ENCODE peak calls at places on chromosome 16, in ten cellular contexts. Y, M, E, D, N, Z, F, H, V and R are unnamed samples. For H3K4me1, the result is how much of the 10 kb centered on the place peaks cover.

GRCh38 chr16:64012166-64012565 is 1109.7 kb downstream of the CDH11 start:
- DNase-seq in Y (no peak), M (no peak), E (no peak), D (no peak), N (no peak), Z (no peak), F (no peak), H (no peak), V (no peak), R (no peak)

GRCh38 chr16:22370038-22370541 is 4.3 kb downstream of the CDR2 start:
- DNase-seq in Y (no peak), M (no peak), E (peak), D (no peak), N (no peak), Z (no peak), F (no peak), H (no peak), V (no peak), R (no peak)

GRCh38 chr16:56332464-56333079 is 92.8 kb downstream of the AMFR start:
- DNase-seq in Y (peak), M (peak), E (peak), D (no peak), N (no peak), Z (no peak), F (peak), H (peak), V (peak), R (no peak)

GRCh38 chr16:65547799-65548446 is 426.1 kb upstream of the CDH11 start:
- DNase-seq in Y (no peak), M (no peak), E (peak), D (no peak), N (no peak), Z (no peak), F (peak), H (no peak), V (no peak), R (no peak)

GRCh38 chr16:50210266-50211038 is 55.9 kb upstream of the ADCY7 start:
- DNase-seq in Y (peak), M (peak), E (peak), D (no peak), N (peak), Z (peak), F (peak), H (peak), V (peak), R (peak)

GRCh38 chr16:14608604-14609003 is 21.5 kb downstream of the PARN start:
- DNase-seq in Y (no peak), M (no peak), E (no peak), D (no peak), N (peak), Z (no peak), F (no peak), H (no peak), V (no peak), R (no peak)

GRCh38 chr16:57032931-57033330 is 43.6 kb downstream of the NLRC5 start:
- DNase-seq in Y (no peak), M (no peak), E (no peak), D (no peak), N (no peak), Z (no peak), F (no peak), H (no peak), V (no peak), R (no peak)

GRCh38 chr16:50607970-50608557 is 59.9 kb downstream of the NKD1 start:
- DNase-seq in Y (no peak), M (no peak), E (no peak), D (no peak), N (no peak), Z (no peak), F (no peak), H (no peak), V (no peak), R (no peak)

GRCh38 chr16:51433597-51433996 is 282.5 kb upstream of the SALL1 start:
- DNase-seq in Y (no peak), M (no peak), E (peak), D (no peak), N (no peak), Z (no peak), F (no peak), H (no peak), V (no peak), R (no peak)

GRCh38 chr16:22123146-22123545 is 30.8 kb downstream of the VWA3A start:
- DNase-seq in Y (no peak), M (no peak), E (no peak), D (no peak), N (no peak), Z (no peak), F (peak), H (no peak), V (no peak), R (no peak)

GRCh38 chr16:67388191-67388590 is 5.1 kb downstream of the TPPP3 start:
- DNase-seq in Y (no peak), M (no peak), E (no peak), D (peak), N (no peak), Z (no peak), F (no peak), H (no peak), V (no peak), R (no peak)

GRCh38 chr16:75456971-75457370 is 7.5 kb downstream of the TMEM170A start:
- DNase-seq in Y (no peak), M (no peak), E (no peak), D (no peak), N (no peak), Z (no peak), F (no peak), H (no peak), V (peak), R (no peak)

GRCh38 chr16:58515871-58516767 is 802 bp downstream of the SETD6 start:
- DNase-seq in Y (peak), M (no peak), E (no peak), D (peak), N (no peak), Z (peak), F (peak), H (peak), V (peak), R (no peak)

GRCh38 chr16:84687715-84688114 is 12.1 kb upstream of the USP10 start:
- DNase-seq in Y (no peak), M (no peak), E (peak), D (no peak), N (no peak), Z (no peak), F (no peak), H (no peak), V (no peak), R (no peak)

GRCh38 chr16:67649494-67649931 is 4.6 kb downstream of the CARMIL2 start:
- DNase-seq in Y (no peak), M (no peak), E (no peak), D (peak), N (no peak), Z (no peak), F (peak), H (no peak), V (no peak), R (no peak)

GRCh38 chr16:7344806-7345416 is 12.3 kb downstream of the RBFOX1 start:
- DNase-seq in Y (no peak), M (no peak), E (no peak), D (no peak), N (no peak), Z (no peak), F (no peak), H (no peak), V (no peak), R (no peak)

GRCh38 chr16:18834873-18835272 is 33.5 kb upstream of the ARL6IP1 start:
- DNase-seq in Y (no peak), M (no peak), E (no peak), D (no peak), N (no peak), Z (no peak), F (no peak), H (no peak), V (no peak), R (no peak)
- H3K4me1 ChIP-seq in Y (under half), M (under half), E (under half), D (under half), N (under half), Z (under half), F (under half), H (under half), V (under half), R (under half)

GRCh38 chr16:17676171-17676570 is 205.4 kb upstream of the XYLT1 start:
- DNase-seq in Y (no peak), M (no peak), E (no peak), D (no peak), N (no peak), Z (no peak), F (no peak), H (no peak), V (no peak), R (no peak)
- H3K4me1 ChIP-seq in Y (under half), M (under half), E (under half), D (under half), N (under half), Z (under half), F (under half), H (under half), V (under half), R (under half)

DNA sequence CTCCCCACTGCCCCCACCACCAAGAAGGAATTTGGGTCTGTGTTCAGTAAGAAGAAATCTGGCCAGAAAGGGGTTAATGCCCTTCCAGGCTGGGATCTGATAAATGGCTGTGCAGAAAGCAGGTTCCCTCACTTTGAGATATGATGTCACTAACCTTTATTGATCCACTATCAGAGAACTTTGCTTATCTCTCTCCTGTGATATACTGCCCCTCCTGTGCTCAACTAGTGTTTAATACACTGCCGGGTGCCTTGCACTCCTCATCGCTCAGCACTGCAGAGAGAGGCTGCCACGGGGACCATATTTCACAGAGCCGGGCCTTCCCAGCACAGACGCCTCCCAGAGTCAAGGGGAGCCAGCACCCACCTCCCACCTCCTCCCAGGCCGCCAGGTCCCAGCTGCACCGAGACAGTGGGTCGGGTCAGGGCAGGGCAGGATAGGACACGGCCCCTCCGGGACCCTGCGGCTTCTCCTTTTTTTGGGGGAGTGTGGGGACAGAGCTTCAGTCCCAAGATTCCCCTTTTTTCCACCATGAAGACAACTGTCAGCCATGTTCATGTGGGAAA is 20.2 kb downstream of the ZFHX3 start:
- DNase-seq in Y (no peak), M (no peak), E (no peak), D (peak), N (no peak), Z (no peak), F (no peak), H (no peak), V (peak), R (no peak)
- H3K4me1 ChIP-seq in Y (under half), M (under half), E (under half), D (under half), N (under half), Z (under half), F (under half), H (under half), V (half or more), R (under half)

GRCh38 chr16:23871924-23872323 is 36.1 kb downstream of the PRKCB start:
- DNase-seq in Y (no peak), M (no peak), E (no peak), D (no peak), N (peak), Z (no peak), F (no peak), H (peak), V (peak), R (no peak)

GRCh38 chr16:23866628-23867027 is 30.8 kb downstream of the PRKCB start:
- DNase-seq in Y (no peak), M (no peak), E (no peak), D (no peak), N (no peak), Z (no peak), F (no peak), H (no peak), V (no peak), R (no peak)

GRCh38 chr16:23867566-23867965 is 31.8 kb downstream of the PRKCB start:
- DNase-seq in Y (no peak), M (no peak), E (no peak), D (no peak), N (no peak), Z (no peak), F (no peak), H (no peak), V (no peak), R (no peak)

GRCh38 chr16:23865853-23866252 is 30.1 kb downstream of the PRKCB start:
- DNase-seq in Y (no peak), M (no peak), E (no peak), D (no peak), N (no peak), Z (no peak), F (peak), H (no peak), V (no peak), R (no peak)

GRCh38 chr16:23869052-23869451 is 33.3 kb downstream of the PRKCB start:
- DNase-seq in Y (no peak), M (no peak), E (no peak), D (no peak), N (no peak), Z (no peak), F (peak), H (no peak), V (no peak), R (no peak)
- H3K4me1 ChIP-seq in Y (under half), M (under half), E (under half), D (under half), N (under half), Z (under half), F (under half), H (under half), V (under half), R (under half)

DNA sequence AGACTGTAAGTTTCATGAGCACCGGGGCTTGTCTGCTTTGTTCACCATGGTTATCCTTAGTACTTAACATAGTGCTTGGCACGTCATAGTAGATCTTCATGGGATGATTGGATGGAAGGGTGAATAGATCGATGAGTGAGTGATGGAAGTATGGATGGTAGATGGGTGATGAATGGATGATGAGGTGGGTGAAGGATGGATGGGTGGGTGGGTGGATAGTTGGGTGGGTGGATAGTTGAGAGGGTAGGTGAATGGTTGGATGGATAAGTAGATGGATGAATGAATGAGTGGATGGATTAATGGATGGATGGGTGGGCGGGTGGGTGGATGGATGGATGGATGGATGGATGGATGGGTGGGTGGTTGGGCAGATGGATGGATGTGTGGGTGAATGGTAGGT is 133.2 kb upstream of the PLCG2 start:
- DNase-seq in Y (no peak), M (no peak), E (no peak), D (no peak), N (no peak), Z (no peak), F (no peak), H (no peak), V (no peak), R (no peak)
- H3K4me1 ChIP-seq in Y (under half), M (under half), E (under half), D (under half), N (under half), Z (under half), F (under half), H (under half), V (under half), R (under half)

GRCh38 chr16:11139624-11140375 is 116.2 kb downstream of the SOCS1 start:
- DNase-seq in Y (no peak), M (no peak), E (no peak), D (no peak), N (no peak), Z (no peak), F (no peak), H (no peak), V (no peak), R (no peak)
- H3K4me1 ChIP-seq in Y (under half), M (under half), E (under half), D (under half), N (under half), Z (under half), F (under half), H (under half), V (under half), R (under half)

DNA sequence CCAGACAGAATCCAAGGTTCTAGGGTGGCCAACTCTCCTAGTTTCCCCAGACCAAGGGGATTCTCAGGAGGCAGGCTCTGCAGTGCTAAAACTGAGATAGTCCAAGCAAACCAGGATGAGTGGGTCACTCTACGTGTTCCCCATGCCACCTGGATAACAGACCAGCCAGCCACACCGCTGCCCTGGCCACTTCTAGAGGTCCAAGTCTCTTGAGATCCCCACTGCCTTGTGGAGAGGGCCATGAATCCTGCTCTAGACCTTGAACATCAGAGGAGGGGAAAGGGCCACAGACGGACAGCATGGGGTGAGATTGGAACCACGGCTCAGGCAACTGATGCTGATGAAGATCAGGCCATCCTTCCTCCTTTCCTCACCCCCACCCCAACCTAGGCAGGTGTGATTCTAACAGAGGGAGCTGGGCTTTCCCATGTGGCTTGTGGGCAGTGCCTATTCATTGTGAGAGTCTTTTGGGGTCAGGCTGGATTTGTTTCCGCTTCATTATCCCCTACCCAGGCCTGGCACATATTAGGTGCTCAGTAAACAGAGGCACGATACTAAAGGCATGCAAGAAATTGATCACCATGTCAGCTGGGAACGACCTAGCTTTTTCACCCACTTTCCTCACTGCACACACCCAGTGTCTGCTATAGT is 16.8 kb upstream of the TVP23A start:
- DNase-seq in Y (no peak), M (no peak), E (no peak), D (no peak), N (no peak), Z (no peak), F (no peak), H (no peak), V (no peak), R (no peak)
- H3K4me1 ChIP-seq in Y (under half), M (under half), E (under half), D (under half), N (under half), Z (under half), F (under half), H (under half), V (under half), R (under half)

GRCh38 chr16:80754479-80754878 is 49.9 kb downstream of the CDYL2 start:
- DNase-seq in Y (no peak), M (no peak), E (no peak), D (no peak), N (no peak), Z (no peak), F (no peak), H (no peak), V (no peak), R (no peak)

GRCh38 chr16:80746231-80746630 is 58.2 kb downstream of the CDYL2 start:
- DNase-seq in Y (no peak), M (no peak), E (no peak), D (no peak), N (no peak), Z (no peak), F (no peak), H (no peak), V (no peak), R (no peak)

GRCh38 chr16:80752563-80752962 is 51.8 kb downstream of the CDYL2 start:
- DNase-seq in Y (no peak), M (no peak), E (no peak), D (no peak), N (no peak), Z (no peak), F (no peak), H (no peak), V (no peak), R (no peak)

GRCh38 chr16:80751167-80751566 is 53.2 kb downstream of the CDYL2 start:
- DNase-seq in Y (no peak), M (no peak), E (peak), D (no peak), N (no peak), Z (no peak), F (peak), H (no peak), V (no peak), R (peak)
- H3K4me1 ChIP-seq in Y (under half), M (under half), E (under half), D (under half), N (under half), Z (under half), F (under half), H (under half), V (under half), R (under half)